ENCODE peak calls at places on chromosomes 12 and 14, in four cellular contexts. One of them, this sample, is unnamed.

GRCh38 chr12:124992874-124993567 is 424 bp upstream of the BRI3BP start:
- DNase-seq in AG04449: no peak
- DNase-seq in lung microvascular endothelial cell: peak
- DNase-seq in activated naive CD8-positive, alpha-beta T cell treated with anti-CD3 and anti-CD28 coated beads for 36 hours: peak
- DNase-seq in this sample: peak

GRCh38 chr12:8950702-8951478 is 1.4 kb upstream of the M6PR start:
- DNase-seq in lung microvascular endothelial cell: no peak
- DNase-seq in AG04449: no peak
- DNase-seq in activated naive CD8-positive, alpha-beta T cell treated with anti-CD3 and anti-CD28 coated beads for 36 hours: no peak
- DNase-seq in this sample: peak

GRCh38 chr14:61774861-61775260 is 12.6 kb downstream of the SNAPC1 start:
- DNase-seq in AG04449: no peak
- DNase-seq in activated naive CD8-positive, alpha-beta T cell treated with anti-CD3 and anti-CD28 coated beads for 36 hours: no peak
- DNase-seq in lung microvascular endothelial cell: no peak
- DNase-seq in this sample: no peak

GRCh38 chr14:89673499-89674225 is 256.6 kb upstream of the FOXN3 start:
- DNase-seq in AG04449: no peak
- DNase-seq in activated naive CD8-positive, alpha-beta T cell treated with anti-CD3 and anti-CD28 coated beads for 36 hours: no peak
- DNase-seq in lung microvascular endothelial cell: peak
- DNase-seq in this sample: no peak

GRCh38 chr12:14774944-14775651 is 28.2 kb downstream of the WBP11 start:
- DNase-seq in lung microvascular endothelial cell: peak
- DNase-seq in AG04449: no peak
- DNase-seq in activated naive CD8-positive, alpha-beta T cell treated with anti-CD3 and anti-CD28 coated beads for 36 hours: peak
- DNase-seq in this sample: peak

GRCh38 chr12:103800252-103800771 is 40.7 kb downstream of the NT5DC3 start:
- DNase-seq in activated naive CD8-positive, alpha-beta T cell treated with anti-CD3 and anti-CD28 coated beads for 36 hours: no peak
- DNase-seq in lung microvascular endothelial cell: peak
- DNase-seq in AG04449: no peak
- DNase-seq in this sample: peak

GRCh38 chr12:54388214-54389138 is 3.9 kb upstream of the ZNF385A start:
- DNase-seq in lung microvascular endothelial cell: no peak
- DNase-seq in AG04449: no peak
- DNase-seq in activated naive CD8-positive, alpha-beta T cell treated with anti-CD3 and anti-CD28 coated beads for 36 hours: no peak
- DNase-seq in this sample: no peak

GRCh38 chr14:90523544-90523943 is 126.7 kb downstream of the CALM1 start:
- DNase-seq in AG04449: no peak
- DNase-seq in lung microvascular endothelial cell: no peak
- DNase-seq in activated naive CD8-positive, alpha-beta T cell treated with anti-CD3 and anti-CD28 coated beads for 36 hours: no peak
- DNase-seq in this sample: no peak

GRCh38 chr12:94941440-94941862 is 62.0 kb downstream of the NDUFA12 start:
- DNase-seq in activated naive CD8-positive, alpha-beta T cell treated with anti-CD3 and anti-CD28 coated beads for 36 hours: peak
- DNase-seq in AG04449: peak
- DNase-seq in lung microvascular endothelial cell: peak
- DNase-seq in this sample: peak

GRCh38 chr12:47102845-47103666 is 23.3 kb upstream of the AMIGO2 start:
- DNase-seq in AG04449: peak
- DNase-seq in lung microvascular endothelial cell: no peak
- DNase-seq in activated naive CD8-positive, alpha-beta T cell treated with anti-CD3 and anti-CD28 coated beads for 36 hours: no peak
- DNase-seq in this sample: no peak

GRCh38 chr12:6438345-6438744 is 6.4 kb upstream of the CD27 start:
- DNase-seq in activated naive CD8-positive, alpha-beta T cell treated with anti-CD3 and anti-CD28 coated beads for 36 hours: no peak
- DNase-seq in AG04449: no peak
- DNase-seq in lung microvascular endothelial cell: no peak
- DNase-seq in this sample: no peak

GRCh38 chr12:52147983-52148540 is 43.8 kb downstream of the KRT80 start:
- DNase-seq in AG04449: no peak
- DNase-seq in lung microvascular endothelial cell: no peak
- DNase-seq in activated naive CD8-positive, alpha-beta T cell treated with anti-CD3 and anti-CD28 coated beads for 36 hours: no peak
- DNase-seq in this sample: no peak

GRCh38 chr14:35695072-35695471 is 114.0 kb downstream of the RALGAPA1 start:
- DNase-seq in activated naive CD8-positive, alpha-beta T cell treated with anti-CD3 and anti-CD28 coated beads for 36 hours: no peak
- DNase-seq in lung microvascular endothelial cell: no peak
- DNase-seq in AG04449: no peak
- DNase-seq in this sample: no peak

GRCh38 chr14:24900281-24900868 is 149.6 kb downstream of the STXBP6 start:
- DNase-seq in activated naive CD8-positive, alpha-beta T cell treated with anti-CD3 and anti-CD28 coated beads for 36 hours: no peak
- DNase-seq in AG04449: no peak
- DNase-seq in lung microvascular endothelial cell: no peak
- DNase-seq in this sample: no peak

GRCh38 chr12:3261782-3262359 is 184.7 kb downstream of the TSPAN9 start:
- DNase-seq in activated naive CD8-positive, alpha-beta T cell treated with anti-CD3 and anti-CD28 coated beads for 36 hours: no peak
- DNase-seq in lung microvascular endothelial cell: no peak
- DNase-seq in AG04449: no peak
- DNase-seq in this sample: no peak

GRCh38 chr14:96109956-96110355 is 70.8 kb downstream of the C14orf132 start:
- DNase-seq in activated naive CD8-positive, alpha-beta T cell treated with anti-CD3 and anti-CD28 coated beads for 36 hours: no peak
- DNase-seq in AG04449: no peak
- DNase-seq in lung microvascular endothelial cell: no peak
- DNase-seq in this sample: no peak

GRCh38 chr12:10190558-10191388 is 11.9 kb downstream of the TMEM52B start:
- DNase-seq in activated naive CD8-positive, alpha-beta T cell treated with anti-CD3 and anti-CD28 coated beads for 36 hours: peak
- DNase-seq in lung microvascular endothelial cell: peak
- DNase-seq in AG04449: no peak
- DNase-seq in this sample: peak

GRCh38 chr12:76533331-76533730 is 26.2 kb downstream of the OSBPL8 start:
- DNase-seq in AG04449: no peak
- DNase-seq in activated naive CD8-positive, alpha-beta T cell treated with anti-CD3 and anti-CD28 coated beads for 36 hours: no peak
- DNase-seq in lung microvascular endothelial cell: no peak
- DNase-seq in this sample: no peak

GRCh38 chr14:58455593-58456265 is 28.2 kb downstream of the KIAA0586 start:
- DNase-seq in activated naive CD8-positive, alpha-beta T cell treated with anti-CD3 and anti-CD28 coated beads for 36 hours: no peak
- DNase-seq in lung microvascular endothelial cell: no peak
- DNase-seq in AG04449: no peak
- DNase-seq in this sample: no peak

GRCh38 chr12:4148418-4149056 is 125.0 kb upstream of the CCND2 start:
- DNase-seq in lung microvascular endothelial cell: no peak
- DNase-seq in AG04449: no peak
- DNase-seq in activated naive CD8-positive, alpha-beta T cell treated with anti-CD3 and anti-CD28 coated beads for 36 hours: peak
- DNase-seq in this sample: no peak